ENCODE peak calls at places on chromosomes 16 and 17, in eight cellular contexts. K, Y, F, Z, O, S, X and R are unnamed samples. For H3K4me1 and H3K9me3, the result is how much of the 10 kb centered on the place peaks cover.

GRCh38 chr16:83701494-83701893 is 106.3 kb upstream of the HSBP1 start:
- DNase-seq in K (no peak), Y (peak), F (no peak), Z (no peak), O (no peak), S (no peak), X (no peak), R (no peak)

GRCh38 chr16:66084306-66084705 is 282.2 kb upstream of the CDH5 start:
- DNase-seq in K (no peak), Y (no peak), F (no peak), Z (no peak), O (no peak), S (no peak), X (no peak), R (no peak)

GRCh38 chr17:2264023-2264860 is 39.3 kb downstream of the SMG6 start:
- DNase-seq in K (no peak), Y (no peak), F (no peak), Z (no peak), O (no peak), S (no peak), X (no peak), R (no peak)

GRCh38 chr17:55454906-55455474 is 33.4 kb upstream of the MMD start:
- DNase-seq in K (peak), Y (no peak), F (no peak), Z (no peak), O (no peak), S (no peak), X (no peak), R (no peak)

GRCh38 chr16:7362231-7362630 is 29.6 kb downstream of the RBFOX1 start:
- DNase-seq in K (no peak), Y (no peak), F (no peak), Z (no peak), O (no peak), S (no peak), X (no peak), R (no peak)

GRCh38 chr16:86010680-86011141 is 111.7 kb downstream of the IRF8 start:
- DNase-seq in K (no peak), Y (no peak), F (no peak), Z (no peak), O (no peak), S (no peak), X (no peak), R (no peak)

GRCh38 chr17:4858880-4859260 is 25.7 kb downstream of the MINK1 start:
- DNase-seq in K (no peak), Y (peak), F (peak), Z (peak), O (peak), S (no peak), X (peak), R (no peak)

GRCh38 chr16:69465083-69465721 is 40.8 kb downstream of the CYB5B start:
- DNase-seq in K (no peak), Y (peak), F (no peak), Z (no peak), O (no peak), S (no peak), X (peak), R (peak)

GRCh38 chr17:2347805-2348685 is 10.7 kb downstream of the SGSM2 start:
- DNase-seq in K (peak), Y (peak), F (peak), Z (peak), O (no peak), S (no peak), X (peak), R (no peak)

GRCh38 chr17:77391668-77392375 is 251.1 kb downstream of the SEC14L1 start:
- DNase-seq in K (peak), Y (no peak), F (no peak), Z (no peak), O (no peak), S (peak), X (peak), R (no peak)

GRCh38 chr16:8962393-8963009 is 1.2 kb downstream of the USP7 start:
- DNase-seq in K (no peak), Y (peak), F (peak), Z (no peak), O (no peak), S (no peak), X (peak), R (peak)

GRCh38 chr17:55161935-55162555 is 102.7 kb upstream of the HLF start:
- DNase-seq in K (peak), Y (no peak), F (no peak), Z (no peak), O (peak), S (no peak), X (no peak), R (no peak)

GRCh38 chr17:82536220-82537201 is 17.0 kb downstream of the FOXK2 start:
- DNase-seq in K (no peak), Y (no peak), F (no peak), Z (no peak), O (no peak), S (peak), X (peak), R (no peak)

GRCh38 chr16:88815901-88816589 is 4.3 kb upstream of the APRT start:
- DNase-seq in K (peak), Y (peak), F (no peak), Z (no peak), O (no peak), S (no peak), X (peak), R (peak)

GRCh38 chr16:89643769-89644300 is 13.7 kb downstream of the CHMP1A start:
- DNase-seq in K (no peak), Y (no peak), F (no peak), Z (no peak), O (no peak), S (no peak), X (no peak), R (no peak)

GRCh38 chr17:43860927-43861622 is 14.1 kb downstream of the CD300LG start:
- DNase-seq in K (no peak), Y (no peak), F (no peak), Z (no peak), O (no peak), S (peak), X (no peak), R (no peak)

GRCh38 chr16:79451196-79451816 is 149.2 kb downstream of the MAF start:
- DNase-seq in K (no peak), Y (peak), F (no peak), Z (no peak), O (no peak), S (no peak), X (no peak), R (no peak)

GRCh38 chr16:1651055-1651454 is 27.0 kb upstream of the JPT2 start:
- DNase-seq in K (no peak), Y (no peak), F (no peak), Z (no peak), O (no peak), S (no peak), X (no peak), R (no peak)

GRCh38 chr17:57035971-57036481 is 49.0 kb upstream of the AKAP1 start:
- DNase-seq in K (no peak), Y (peak), F (no peak), Z (peak), O (no peak), S (no peak), X (peak), R (no peak)

GRCh38 chr17:19800571-19800970 is 52.5 kb upstream of the ALDH3A1 start:
- DNase-seq in K (no peak), Y (no peak), F (no peak), Z (no peak), O (no peak), S (no peak), X (no peak), R (no peak)

GRCh38 chr16:477758-478157 is 49.8 kb upstream of the CAPN15 start:
- DNase-seq in K (no peak), Y (no peak), F (no peak), Z (no peak), O (no peak), S (no peak), X (no peak), R (no peak)

GRCh38 chr17:51135956-51136355 is 15.3 kb upstream of the SPAG9 start:
- DNase-seq in K (no peak), Y (no peak), F (no peak), Z (no peak), O (no peak), S (no peak), X (no peak), R (no peak)

GRCh38 chr16:57627184-57627871 is 1.1 kb upstream of the ADGRG1 start:
- DNase-seq in K (peak), Y (no peak), F (no peak), Z (no peak), O (no peak), S (no peak), X (no peak), R (no peak)

GRCh38 chr16:4945560-4946502 is 8.9 kb upstream of the PPL start:
- DNase-seq in K (peak), Y (peak), F (peak), Z (peak), O (peak), S (peak), X (peak), R (no peak)

GRCh38 chr16:7231762-7232161 is 100.9 kb upstream of the RBFOX1 start:
- DNase-seq in K (no peak), Y (no peak), F (no peak), Z (no peak), O (no peak), S (no peak), X (no peak), R (no peak)

GRCh38 chr16:1152651-1153259 is at the start of gene CACNA1H:
- DNase-seq in K (peak), Y (no peak), F (no peak), Z (no peak), O (no peak), S (no peak), X (no peak), R (peak)

GRCh38 chr17:75365009-75365930 is 40.2 kb downstream of the GRB2 start:
- DNase-seq in K (no peak), Y (no peak), F (no peak), Z (no peak), O (no peak), S (no peak), X (no peak), R (no peak)
- H3K4me1 ChIP-seq in K (half or more), Y (half or more), F (under half), Z (under half), O (under half), S (under half), X (under half), R (half or more)

GRCh38 chr16:29978081-29978480 is 4.4 kb downstream of the TAOK2 start:
- DNase-seq in K (no peak), Y (no peak), F (no peak), Z (no peak), O (no peak), S (no peak), X (no peak), R (no peak)

GRCh38 chr16:29975134-29975538 is 1.5 kb downstream of the TAOK2 start:
- DNase-seq in K (no peak), Y (no peak), F (no peak), Z (no peak), O (no peak), S (no peak), X (no peak), R (no peak)

GRCh38 chr16:29974291-29975133 is 844 bp downstream of the TAOK2 start:
- DNase-seq in K (peak), Y (peak), F (peak), Z (no peak), O (no peak), S (peak), X (no peak), R (peak)

GRCh38 chr16:29977063-29977462 is 3.4 kb downstream of the TAOK2 start:
- DNase-seq in K (no peak), Y (no peak), F (no peak), Z (no peak), O (no peak), S (no peak), X (no peak), R (no peak)

DNA sequence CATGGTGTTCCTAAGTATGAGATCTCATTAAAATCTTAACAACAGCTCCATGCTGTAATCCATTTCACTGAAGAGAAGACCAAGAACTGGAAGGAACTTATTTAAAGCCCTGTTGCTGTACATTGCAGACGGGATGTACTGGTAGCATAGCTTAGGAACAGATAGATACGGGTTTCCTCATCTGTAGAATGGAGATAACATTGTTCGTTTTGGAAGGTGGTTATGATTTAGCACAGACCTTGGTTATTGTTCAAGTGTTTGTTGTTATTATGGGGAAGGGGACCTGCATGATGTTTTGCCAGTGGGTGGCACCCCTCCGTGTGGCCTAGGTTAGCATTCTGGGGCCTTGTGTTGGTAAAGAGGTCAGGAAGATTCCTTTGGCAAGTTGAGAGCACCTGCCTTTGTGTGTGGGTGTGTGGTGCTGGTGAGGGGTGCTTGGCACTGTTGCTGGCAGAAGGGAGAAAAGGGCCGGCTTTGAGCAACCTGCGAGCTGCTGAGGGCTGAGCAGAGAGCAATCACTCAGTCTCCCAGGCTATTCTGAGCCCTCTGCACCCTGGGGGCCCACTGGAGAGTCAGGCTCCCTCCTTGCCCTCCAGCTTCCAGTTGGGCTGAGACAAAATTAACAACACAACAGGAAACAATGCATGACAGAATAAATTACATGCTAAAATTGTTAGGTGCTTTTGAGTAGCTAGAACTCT is 2.3 kb downstream of the TAOK2 start:
- DNase-seq in K (no peak), Y (no peak), F (no peak), Z (no peak), O (no peak), S (no peak), X (no peak), R (no peak)
- H3K4me3 ChIP-seq in K (peak), Y (no peak), F (no peak), Z (peak), O (peak), S (peak), X (peak), R (peak)

DNA sequence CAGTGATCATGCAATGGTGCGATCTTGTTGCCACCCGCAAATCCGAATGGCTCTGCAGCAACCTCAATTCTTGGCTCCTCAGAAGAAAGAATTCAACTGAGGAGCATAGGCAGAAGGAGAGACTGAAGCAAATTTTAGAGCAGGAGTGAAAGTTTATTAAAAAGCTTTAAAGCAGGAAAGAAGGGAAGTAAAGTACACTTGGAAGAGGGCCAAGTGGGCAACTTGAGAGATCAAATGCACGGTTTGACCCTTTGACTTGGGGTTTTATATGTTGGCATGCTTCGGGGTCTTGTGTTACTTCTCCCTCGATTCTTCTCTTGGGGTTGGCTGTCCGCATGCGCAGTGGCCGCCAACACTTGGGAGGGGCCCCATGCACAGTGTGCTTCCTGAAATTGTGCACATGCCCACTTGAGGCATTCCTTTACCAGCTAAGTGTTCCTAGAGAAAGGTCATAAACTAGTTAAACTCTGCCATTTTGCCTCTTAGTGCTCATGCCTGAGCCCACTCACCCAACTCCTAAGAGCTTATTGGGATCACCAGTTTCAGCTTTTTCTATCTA is 36.7 kb downstream of the ZNRF1 start:
- DNase-seq in K (no peak), Y (no peak), F (no peak), Z (no peak), O (no peak), S (no peak), X (no peak), R (no peak)
- H3K9me3 ChIP-seq in K (under half), Y (under half), F (under half), Z (under half), O (under half), S (under half), X (under half), R (under half)

DNA sequence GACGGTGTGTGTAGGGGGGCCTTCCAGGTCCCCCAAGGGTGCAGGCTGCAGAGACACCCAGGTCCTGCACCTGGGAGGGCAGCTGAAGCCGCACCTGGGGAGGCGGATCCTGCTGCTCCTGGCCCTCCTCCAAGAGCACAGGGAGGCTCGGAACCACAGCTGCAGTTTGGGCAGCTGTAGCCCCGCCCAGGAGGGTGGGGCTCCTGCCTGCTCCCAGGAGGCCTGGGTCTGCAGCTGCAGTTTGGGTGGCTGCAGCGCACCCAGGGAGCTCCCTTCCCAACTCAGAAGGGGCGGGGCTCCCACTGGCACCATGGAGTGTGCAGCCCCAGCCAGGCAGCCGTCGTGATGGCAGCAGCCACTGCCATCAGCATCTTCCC is 69.4 kb upstream of the NKD1 start:
- DNase-seq in K (no peak), Y (peak), F (no peak), Z (no peak), O (peak), S (no peak), X (peak), R (no peak)
- H3K4me1 ChIP-seq in K (under half), Y (under half), F (under half), Z (under half), O (under half), S (under half), X (under half), R (under half)

GRCh38 chr16:67531247-67531646 is 2.6 kb downstream of the RIPOR1 start:
- DNase-seq in K (no peak), Y (peak), F (no peak), Z (no peak), O (no peak), S (no peak), X (no peak), R (no peak)
- H3K4me3 ChIP-seq in K (no peak), Y (no peak), F (no peak), Z (no peak), O (no peak), S (peak), X (no peak), R (no peak)

DNA sequence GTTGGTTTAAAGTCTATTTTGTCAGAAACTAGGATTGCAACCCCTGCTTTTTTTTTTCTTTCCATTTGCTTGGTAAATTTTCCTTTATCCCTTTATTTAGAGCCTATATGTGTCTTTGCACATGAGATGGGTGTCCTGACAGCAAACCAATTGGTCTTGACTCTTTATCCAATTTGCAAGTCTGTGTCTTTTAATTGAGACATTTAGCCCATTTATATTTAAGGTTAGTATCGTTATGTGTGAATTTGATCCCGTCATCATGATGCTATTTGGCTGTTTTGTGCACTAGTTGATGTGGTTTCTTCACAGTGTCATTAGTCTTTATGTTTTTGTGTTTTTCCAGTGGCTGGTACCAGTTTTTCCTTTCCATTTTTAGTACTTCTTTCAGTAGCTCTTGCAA is 127.7 kb upstream of the ZNF267 start:
- DNase-seq in K (no peak), Y (no peak), F (no peak), Z (no peak), O (no peak), S (no peak), X (no peak), R (no peak)
- H3K9me3 ChIP-seq in K (half or more), Y (half or more), F (under half), Z (half or more), O (under half), S (half or more), X (under half), R (half or more)

GRCh38 chr17:39759204-39759603 is 21.5 kb downstream of the GRB7 start:
- DNase-seq in K (no peak), Y (no peak), F (no peak), Z (no peak), O (no peak), S (no peak), X (no peak), R (no peak)
- H3K4me1 ChIP-seq in K (under half), Y (under half), F (under half), Z (under half), O (under half), S (under half), X (under half), R (under half)

GRCh38 chr17:60141111-60142018 is 8.4 kb upstream of the CA4 start:
- DNase-seq in K (no peak), Y (peak), F (no peak), Z (no peak), O (no peak), S (no peak), X (no peak), R (no peak)

GRCh38 chr17:60137731-60138130 is 12.0 kb upstream of the CA4 start:
- DNase-seq in K (no peak), Y (no peak), F (no peak), Z (no peak), O (no peak), S (no peak), X (no peak), R (no peak)

GRCh38 chr17:60135951-60136666 is 13.7 kb upstream of the CA4 start:
- DNase-seq in K (no peak), Y (no peak), F (no peak), Z (no peak), O (no peak), S (no peak), X (no peak), R (no peak)

GRCh38 chr17:60139438-60140285 is 10.1 kb upstream of the CA4 start:
- DNase-seq in K (peak), Y (peak), F (peak), Z (peak), O (no peak), S (peak), X (peak), R (peak)

DNA sequence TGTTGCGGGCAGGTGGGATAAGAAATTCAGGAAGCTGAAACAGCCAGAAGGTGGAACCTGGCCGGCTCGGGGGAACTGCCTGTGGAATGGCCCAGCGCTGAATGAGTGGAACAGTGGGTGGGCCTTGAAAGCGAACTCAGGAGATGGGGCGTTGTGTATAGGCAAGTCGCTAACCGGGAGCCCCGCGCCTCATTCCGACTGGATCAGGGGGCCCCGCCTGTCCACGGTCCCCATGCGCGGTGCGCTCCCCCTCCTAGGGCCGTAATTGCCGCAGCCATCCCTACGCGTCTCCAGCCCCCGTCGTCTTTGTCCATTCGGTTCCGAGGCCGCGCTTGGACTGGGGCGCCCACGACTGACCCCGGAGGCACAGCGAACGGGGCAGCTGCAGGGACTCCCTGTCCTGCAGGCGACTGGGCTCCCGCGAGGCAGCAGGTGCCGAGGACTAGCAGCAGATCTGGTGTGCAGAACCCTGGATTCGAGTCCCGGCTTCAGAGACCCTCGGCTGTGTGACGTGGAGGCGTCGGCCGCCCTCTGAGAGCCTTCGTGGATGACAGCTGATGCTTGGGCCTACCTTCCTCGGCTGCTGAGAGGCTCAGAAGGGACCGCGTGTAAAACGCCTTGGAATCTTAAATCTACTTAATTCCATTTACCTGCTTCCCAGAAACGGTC is 10.9 kb upstream of the CA4 start:
- DNase-seq in K (no peak), Y (no peak), F (no peak), Z (no peak), O (no peak), S (no peak), X (no peak), R (no peak)
- H3K4me3 ChIP-seq in K (no peak), Y (no peak), F (no peak), Z (no peak), O (no peak), S (no peak), X (no peak), R (no peak)